ENCODE peak calls at places on chromosomes 16 and 17, in six cellular contexts. One of them, this sample, is unnamed.

GRCh38 chr17:73519011-73519410 is 125.2 kb downstream of the SDK2 start:
- DNase-seq in K562: no peak
- DNase-seq in HepG2: no peak
- DNase-seq in NT2/D1: no peak
- DNase-seq in HCT116: no peak
- DNase-seq in GM12878: no peak
- DNase-seq in this sample: no peak

GRCh38 chr17:78839762-78840529 is 668 bp downstream of the USP36 start:
- DNase-seq in K562: peak
- DNase-seq in GM12878: no peak
- DNase-seq in HepG2: peak
- DNase-seq in NT2/D1: no peak
- DNase-seq in HCT116: no peak
- DNase-seq in this sample: no peak

GRCh38 chr16:53515811-53516210 is 12.8 kb upstream of the AKTIP start:
- DNase-seq in K562: no peak
- DNase-seq in NT2/D1: no peak
- DNase-seq in HCT116: no peak
- DNase-seq in HepG2: no peak
- DNase-seq in GM12878: no peak
- DNase-seq in this sample: no peak

GRCh38 chr16:2514333-2515179 is 804 bp downstream of the ATP6V0C start:
- DNase-seq in HepG2: no peak
- DNase-seq in K562: no peak
- DNase-seq in GM12878: no peak
- DNase-seq in HCT116: no peak
- DNase-seq in NT2/D1: no peak
- DNase-seq in this sample: no peak

GRCh38 chr16:54431041-54431996 is 144.7 kb upstream of the IRX3 start:
- DNase-seq in HepG2: no peak
- DNase-seq in K562: no peak
- DNase-seq in GM12878: no peak
- DNase-seq in HCT116: no peak
- DNase-seq in NT2/D1: no peak
- DNase-seq in this sample: no peak

GRCh38 chr17:18158022-18158600 is 25.5 kb upstream of the ALKBH5 start:
- DNase-seq in NT2/D1: no peak
- DNase-seq in HCT116: peak
- DNase-seq in K562: peak
- DNase-seq in GM12878: peak
- DNase-seq in HepG2: no peak
- DNase-seq in this sample: peak

GRCh38 chr16:31187808-31188189 is 7.9 kb downstream of the FUS start:
- DNase-seq in HepG2: no peak
- DNase-seq in NT2/D1: no peak
- DNase-seq in K562: no peak
- DNase-seq in HCT116: no peak
- DNase-seq in GM12878: no peak
- DNase-seq in this sample: no peak

GRCh38 chr17:50115744-50116143 is 14.2 kb downstream of the SAMD14 start:
- DNase-seq in HepG2: no peak
- DNase-seq in K562: no peak
- DNase-seq in NT2/D1: no peak
- DNase-seq in HCT116: no peak
- DNase-seq in GM12878: no peak
- DNase-seq in this sample: no peak

GRCh38 chr16:68792465-68793324 is 50.6 kb upstream of the TANGO6 start:
- DNase-seq in HepG2: peak
- DNase-seq in K562: peak
- DNase-seq in NT2/D1: no peak
- DNase-seq in HCT116: no peak
- DNase-seq in GM12878: no peak
- DNase-seq in this sample: no peak

GRCh38 chr17:75504347-75505151 is 10.8 kb downstream of the CASKIN2 start:
- DNase-seq in HepG2: peak
- DNase-seq in K562: peak
- DNase-seq in GM12878: no peak
- DNase-seq in NT2/D1: peak
- DNase-seq in HCT116: no peak
- DNase-seq in this sample: peak

GRCh38 chr16:79838860-79839259 is 238.3 kb upstream of the MAF start:
- DNase-seq in GM12878: no peak
- DNase-seq in HepG2: no peak
- DNase-seq in NT2/D1: no peak
- DNase-seq in HCT116: no peak
- DNase-seq in K562: no peak
- DNase-seq in this sample: no peak

GRCh38 chr16:85308585-85309540 is 196.6 kb upstream of the CIBAR2 start:
- DNase-seq in K562: no peak
- DNase-seq in NT2/D1: no peak
- DNase-seq in GM12878: no peak
- DNase-seq in HepG2: no peak
- DNase-seq in HCT116: no peak
- DNase-seq in this sample: no peak

GRCh38 chr17:71187145-71187878 is 933.5 kb upstream of the SOX9 start:
- DNase-seq in HepG2: no peak
- DNase-seq in NT2/D1: no peak
- DNase-seq in K562: no peak
- DNase-seq in HCT116: no peak
- DNase-seq in GM12878: no peak
- DNase-seq in this sample: no peak

GRCh38 chr16:75237398-75238131 is 13.9 kb downstream of the BCAR1 start:
- DNase-seq in HCT116: no peak
- DNase-seq in K562: no peak
- DNase-seq in GM12878: no peak
- DNase-seq in NT2/D1: no peak
- DNase-seq in HepG2: no peak
- DNase-seq in this sample: no peak

GRCh38 chr17:59754547-59754946 is 47.1 kb downstream of the VMP1 start:
- DNase-seq in HCT116: peak
- DNase-seq in GM12878: no peak
- DNase-seq in NT2/D1: no peak
- DNase-seq in HepG2: peak
- DNase-seq in K562: peak
- DNase-seq in this sample: no peak

GRCh38 chr16:82954224-82954929 is 327.6 kb downstream of the CDH13 start:
- DNase-seq in HCT116: no peak
- DNase-seq in GM12878: no peak
- DNase-seq in K562: no peak
- DNase-seq in NT2/D1: no peak
- DNase-seq in HepG2: no peak
- DNase-seq in this sample: no peak

GRCh38 chr17:46000292-46000691 is 1.2 kb downstream of the STH start:
- DNase-seq in NT2/D1: no peak
- DNase-seq in HepG2: no peak
- DNase-seq in GM12878: no peak
- DNase-seq in HCT116: no peak
- DNase-seq in K562: no peak
- DNase-seq in this sample: no peak

GRCh38 chr17:6936370-6937028 is 59.4 kb upstream of the ALOX12 start:
- DNase-seq in HepG2: no peak
- DNase-seq in HCT116: no peak
- DNase-seq in K562: no peak
- DNase-seq in GM12878: no peak
- DNase-seq in NT2/D1: no peak
- DNase-seq in this sample: no peak

GRCh38 chr17:50129303-50129945 is 536 bp downstream of the SAMD14 start:
- DNase-seq in HCT116: no peak
- DNase-seq in HepG2: no peak
- DNase-seq in K562: no peak
- DNase-seq in GM12878: no peak
- DNase-seq in NT2/D1: no peak
- DNase-seq in this sample: no peak

GRCh38 chr17:27550974-27551505 is 79.9 kb upstream of the LGALS9 start:
- DNase-seq in GM12878: no peak
- DNase-seq in HCT116: no peak
- DNase-seq in K562: no peak
- DNase-seq in HepG2: no peak
- DNase-seq in NT2/D1: no peak
- DNase-seq in this sample: no peak

GRCh38 chr16:30570621-30571443 is 682 bp downstream of the ZNF688 start:
- DNase-seq in HCT116: no peak
- DNase-seq in HepG2: no peak
- DNase-seq in NT2/D1: no peak
- DNase-seq in K562: no peak
- DNase-seq in GM12878: no peak
- DNase-seq in this sample: no peak

GRCh38 chr17:39804839-39805238 is 59.3 kb downstream of the IKZF3 start:
- DNase-seq in K562: no peak
- DNase-seq in HCT116: no peak
- DNase-seq in NT2/D1: no peak
- DNase-seq in GM12878: no peak
- DNase-seq in HepG2: no peak
- DNase-seq in this sample: no peak

GRCh38 chr16:72530434-72530833 is 358.5 kb upstream of the PMFBP1 start:
- DNase-seq in HCT116: peak
- DNase-seq in NT2/D1: no peak
- DNase-seq in HepG2: no peak
- DNase-seq in GM12878: no peak
- DNase-seq in K562: no peak
- DNase-seq in this sample: no peak

GRCh38 chr17:13786000-13786598 is 184.4 kb upstream of the HS3ST3A1 start:
- DNase-seq in GM12878: no peak
- DNase-seq in HepG2: no peak
- DNase-seq in HCT116: no peak
- DNase-seq in NT2/D1: no peak
- DNase-seq in K562: no peak
- DNase-seq in this sample: no peak

GRCh38 chr17:67110619-67111018 is 66.3 kb downstream of the CACNG1 start:
- DNase-seq in GM12878: no peak
- DNase-seq in HepG2: no peak
- DNase-seq in HCT116: no peak
- DNase-seq in K562: peak
- DNase-seq in NT2/D1: no peak
- DNase-seq in this sample: no peak

GRCh38 chr17:67107811-67108210 is 63.5 kb downstream of the CACNG1 start:
- DNase-seq in GM12878: no peak
- DNase-seq in NT2/D1: no peak
- DNase-seq in HepG2: no peak
- DNase-seq in K562: no peak
- DNase-seq in HCT116: no peak
- DNase-seq in this sample: no peak

GRCh38 chr17:67111327-67111726 is 67.0 kb downstream of the CACNG1 start:
- DNase-seq in HCT116: no peak
- DNase-seq in GM12878: no peak
- DNase-seq in HepG2: no peak
- DNase-seq in NT2/D1: no peak
- DNase-seq in K562: no peak
- DNase-seq in this sample: no peak

GRCh38 chr17:67108411-67108810 is 64.1 kb downstream of the CACNG1 start:
- DNase-seq in HepG2: no peak
- DNase-seq in NT2/D1: no peak
- DNase-seq in HCT116: no peak
- DNase-seq in GM12878: no peak
- DNase-seq in K562: no peak
- DNase-seq in this sample: no peak

DNA sequence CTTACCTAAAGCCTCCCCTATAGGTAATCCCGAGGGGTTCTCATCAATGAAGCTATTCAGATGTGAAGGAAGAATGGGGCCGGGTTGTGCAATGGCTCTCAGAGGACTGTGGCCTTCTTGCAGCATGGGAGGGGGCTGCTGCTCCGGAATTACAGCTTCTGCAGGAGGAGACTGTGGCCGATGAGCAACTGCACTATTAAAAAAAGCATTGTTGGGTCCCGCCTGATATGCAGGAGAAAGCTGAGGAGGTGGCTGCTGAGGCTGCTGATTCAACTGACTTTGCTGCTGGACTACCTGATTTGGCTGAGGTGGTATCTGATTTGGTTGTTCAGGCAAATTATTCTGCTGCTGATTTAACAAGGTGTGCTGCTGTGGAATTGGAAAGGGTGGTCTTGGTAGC is 64.8 kb downstream of the CACNG1 start:
- DNase-seq in NT2/D1: no peak
- DNase-seq in HepG2: no peak
- DNase-seq in HCT116: no peak
- DNase-seq in K562: no peak
- DNase-seq in GM12878: no peak
- DNase-seq in this sample: no peak
- TF ChIP-seq ZNF274 in NT2/D1: no peak
- TF ChIP-seq ZNF274 in HepG2: no peak
- TF ChIP-seq ZNF274 in HCT116: no peak
- TF ChIP-seq ZNF274 in K562: no peak
- TF ChIP-seq ZNF274 in GM12878: no peak
- TF ChIP-seq ZNF274 in this sample: no peak

DNA sequence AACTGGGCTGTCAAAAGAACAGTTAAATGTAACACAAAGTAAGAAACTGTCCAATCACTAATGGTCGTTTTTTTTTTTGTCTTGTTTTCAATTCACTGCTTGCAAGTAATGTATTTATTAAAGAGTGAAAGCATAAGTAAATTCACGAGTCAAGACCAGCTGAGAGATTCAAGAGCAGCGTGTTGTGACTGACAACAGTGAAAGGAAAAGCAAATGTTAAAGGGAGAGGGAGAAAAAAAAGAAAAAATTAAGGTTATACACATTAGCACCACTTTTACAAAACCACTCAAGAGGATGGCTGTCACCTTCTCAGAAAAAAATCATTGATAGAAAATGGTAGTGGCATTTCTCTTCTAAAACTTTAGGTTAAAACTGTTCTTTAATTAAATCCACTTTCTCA is 36.1 kb downstream of the GPATCH8 start:
- DNase-seq in GM12878: no peak
- DNase-seq in HCT116: no peak
- DNase-seq in HepG2: no peak
- DNase-seq in NT2/D1: no peak
- DNase-seq in K562: no peak
- DNase-seq in this sample: no peak
- TF ChIP-seq ZNF274 in GM12878: no peak
- TF ChIP-seq ZNF274 in HCT116: no peak
- TF ChIP-seq ZNF274 in HepG2: no peak
- TF ChIP-seq ZNF274 in NT2/D1: no peak
- TF ChIP-seq ZNF274 in K562: no peak
- TF ChIP-seq ZNF274 in this sample: no peak

DNA sequence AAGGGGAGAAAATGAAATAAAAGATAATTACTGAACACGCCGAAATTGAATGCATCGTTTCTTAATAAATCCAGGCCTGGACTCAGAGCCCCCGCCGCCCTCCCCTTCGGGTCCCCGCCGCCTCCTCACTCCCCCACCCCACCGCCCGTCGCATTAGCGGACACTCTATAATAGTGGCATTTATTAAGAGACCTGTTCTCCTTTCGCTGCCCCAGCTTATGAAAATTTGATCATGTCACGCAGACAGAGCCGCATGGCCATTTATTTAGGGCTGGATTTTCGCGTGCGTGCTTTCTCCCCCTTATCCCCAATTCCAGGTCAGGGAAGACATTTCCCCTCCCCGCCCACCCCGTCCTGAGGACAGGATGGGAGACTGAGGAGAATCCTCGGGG is 6.3 kb upstream of the HOXB2 start:
- DNase-seq in K562: no peak
- DNase-seq in HCT116: no peak
- DNase-seq in GM12878: no peak
- DNase-seq in NT2/D1: no peak
- DNase-seq in HepG2: no peak
- DNase-seq in this sample: no peak
- TF ChIP-seq ZNF274 in K562: no peak
- TF ChIP-seq ZNF274 in HCT116: no peak
- TF ChIP-seq ZNF274 in GM12878: no peak
- TF ChIP-seq ZNF274 in NT2/D1: no peak
- TF ChIP-seq ZNF274 in HepG2: no peak
- TF ChIP-seq ZNF274 in this sample: no peak

GRCh38 chr16:87490091-87490798 is 2.6 kb downstream of the ZCCHC14 start:
- DNase-seq in K562: peak
- DNase-seq in NT2/D1: no peak
- DNase-seq in HepG2: no peak
- DNase-seq in GM12878: no peak
- DNase-seq in HCT116: no peak
- DNase-seq in this sample: no peak
- TF ChIP-seq ZNF274 in K562: no peak
- TF ChIP-seq ZNF274 in NT2/D1: no peak
- TF ChIP-seq ZNF274 in HepG2: no peak
- TF ChIP-seq ZNF274 in GM12878: no peak
- TF ChIP-seq ZNF274 in HCT116: no peak
- TF ChIP-seq ZNF274 in this sample: no peak